ENCODE peak calls at places on chromosomes 7 and 10, in eight cellular contexts. O is HS-5; L is left cardiac atrium; K is NCI-H774; Y is CD4-positive, CD25-positive, alpha-beta regulatory T cell; X is AG08396; J is stimulated activated CD4-positive, alpha-beta T cell treated with anti-CD3 and anti-CD28 coated beads, Interleukin-1b, Interleukin-23, amount 100 ng/mL, for 4 hours; R is NCI-H1092 treated with DMSO at 0.1 percent for 48 hours. S is an unnamed sample.

GRCh38 chr7:17298840-17299476 is 506 bp downstream of the AHR start:
- DNase-seq in X (peak), O (no peak), Y (peak), K (no peak), J (peak), R (peak), L (peak), S (peak)

GRCh38 chr7:20083781-20084180 is 133.4 kb downstream of the MACC1 start:
- DNase-seq in Y (no peak), J (no peak), K (no peak), X (peak), L (no peak), O (peak), R (no peak), S (no peak)

GRCh38 chr7:50339990-50340500 is 35.5 kb downstream of the IKZF1 start:
- DNase-seq in J (no peak), K (no peak), R (no peak), Y (peak), L (no peak), O (no peak), X (no peak), S (peak)

GRCh38 chr7:2809903-2810628 is 34.0 kb downstream of the GNA12 start:
- DNase-seq in Y (no peak), X (no peak), R (no peak), K (no peak), O (peak), J (no peak), L (no peak), S (no peak)

GRCh38 chr7:12674861-12675260 is 12.6 kb upstream of the ARL4A start:
- DNase-seq in L (no peak), R (peak), O (no peak), X (peak), K (no peak), J (no peak), Y (peak), S (peak)

GRCh38 chr10:72702868-72703581 is 11.1 kb downstream of the MCU start:
- DNase-seq in X (no peak), R (no peak), L (no peak), K (no peak), Y (no peak), J (no peak), O (no peak), S (no peak)

GRCh38 chr7:34453150-34453549 is 204.9 kb upstream of the NPSR1 start:
- DNase-seq in Y (no peak), O (peak), L (no peak), R (no peak), X (no peak), K (no peak), J (no peak), S (no peak)

GRCh38 chr7:108570146-108570755 is 577 bp downstream of the DNAJB9 start:
- DNase-seq in K (no peak), R (peak), L (peak), J (peak), Y (no peak), X (peak), O (no peak), S (peak)

GRCh38 chr7:32941996-32942782 is 15.1 kb upstream of the FKBP9 start:
- DNase-seq in K (peak), O (peak), Y (peak), L (peak), J (peak), X (peak), R (peak), S (peak)

GRCh38 chr7:127239814-127240213 is 12.9 kb downstream of the GRM8 start:
- DNase-seq in X (no peak), K (no peak), R (no peak), J (no peak), Y (no peak), O (no peak), L (no peak), S (no peak)

GRCh38 chr10:67815571-67816059 is 22.4 kb downstream of the DNAJC12 start:
- DNase-seq in K (peak), J (no peak), X (no peak), Y (no peak), L (no peak), O (no peak), R (no peak), S (no peak)

S was measured in CD4-positive, alpha-beta memory T cell.